ENCODE peak calls at places on chromosomes 11 and 22, in ten cellular contexts. T is mesendoderm, L is thoracic aorta, F is HCT116, Q is psoas muscle, P is A673, W is left ventricle myocardium inferior, N is adrenal gland, J is stomach, H is heart left ventricle. A is an unnamed sample. For H3K4me1 and H3K36me3, the result is how much of the 10 kb centered on the place peaks cover.

GRCh38 chr11:92322225-92322624 is 97.6 kb downstream of the FAT3 start:
- DNase-seq in T (no peak), F (no peak), N (no peak), Q (no peak), J (no peak), P (no peak), W (no peak), H (no peak), L (no peak), A (no peak)

GRCh38 chr11:102347526-102348331 is 715 bp downstream of the BIRC2 start:
- DNase-seq in N (peak), T (peak), H (peak), F (no peak), J (no peak), Q (no peak), P (peak), L (no peak), W (no peak), A (peak)

GRCh38 chr22:49947296-49947622 is 13.3 kb upstream of the PIM3 start:
- DNase-seq in N (no peak), T (no peak), L (no peak), J (no peak), F (no peak), Q (no peak), W (no peak), P (no peak), H (no peak), A (no peak)

GRCh38 chr11:326842-327580 is 6.4 kb upstream of the IFITM3 start:
- DNase-seq in H (peak), T (no peak), J (peak), P (no peak), W (peak), F (no peak), N (peak), Q (peak), L (peak), A (no peak)

GRCh38 chr22:47105085-47105484 is 342.6 kb downstream of the TBC1D22A start:
- DNase-seq in L (no peak), T (no peak), J (no peak), P (no peak), F (no peak), Q (no peak), H (no peak), W (no peak), N (no peak), A (no peak)

GRCh38 chr22:42026705-42027104 is 28.1 kb downstream of the WBP2NL start:
- DNase-seq in N (no peak), W (no peak), L (no peak), H (no peak), T (no peak), J (no peak), P (no peak), Q (no peak), F (no peak), A (no peak)

GRCh38 chr22:36386900-36387663 is 685 bp downstream of the MYH9 start:
- DNase-seq in J (peak), H (peak), F (no peak), W (peak), Q (peak), P (no peak), L (no peak), N (peak), T (no peak), A (no peak)

GRCh38 chr11:418343-419247 is 3.8 kb upstream of the SIGIRR start:
- DNase-seq in N (no peak), J (no peak), F (no peak), W (no peak), P (no peak), L (no peak), Q (no peak), H (peak), T (no peak), A (no peak)

GRCh38 chr22:41021039-41021654 is 70.0 kb downstream of the RBX1 start:
- DNase-seq in P (peak), H (no peak), F (no peak), T (peak), W (peak), L (no peak), Q (peak), J (no peak), N (no peak), A (no peak)

GRCh38 chr22:37244114-37244921 is at the start of gene RAC2:
- DNase-seq in J (peak), L (no peak), H (peak), T (peak), F (peak), P (peak), Q (peak), N (peak), W (peak), A (no peak)

GRCh38 chr11:71580057-71581003 is 2.3 kb downstream of the KRTAP5-11 start:
- DNase-seq in L (no peak), Q (no peak), H (peak), N (peak), P (peak), T (peak), J (peak), W (peak), F (peak), A (peak)

GRCh38 chr11:74000770-74001169 is 8.1 kb downstream of the UCP3 start:
- DNase-seq in N (no peak), W (no peak), P (no peak), T (no peak), F (no peak), L (no peak), Q (no peak), H (no peak), J (no peak), A (no peak)

GRCh38 chr11:92453055-92453454 is 228.4 kb downstream of the FAT3 start:
- DNase-seq in F (no peak), P (peak), Q (no peak), W (no peak), H (no peak), J (no peak), L (no peak), N (no peak), T (no peak), A (no peak)

GRCh38 chr22:43796567-43796966 is 15.5 kb downstream of the EFCAB6 start:
- DNase-seq in H (no peak), T (peak), W (no peak), L (no peak), P (peak), J (no peak), Q (no peak), F (peak), N (no peak), A (no peak)

DNA sequence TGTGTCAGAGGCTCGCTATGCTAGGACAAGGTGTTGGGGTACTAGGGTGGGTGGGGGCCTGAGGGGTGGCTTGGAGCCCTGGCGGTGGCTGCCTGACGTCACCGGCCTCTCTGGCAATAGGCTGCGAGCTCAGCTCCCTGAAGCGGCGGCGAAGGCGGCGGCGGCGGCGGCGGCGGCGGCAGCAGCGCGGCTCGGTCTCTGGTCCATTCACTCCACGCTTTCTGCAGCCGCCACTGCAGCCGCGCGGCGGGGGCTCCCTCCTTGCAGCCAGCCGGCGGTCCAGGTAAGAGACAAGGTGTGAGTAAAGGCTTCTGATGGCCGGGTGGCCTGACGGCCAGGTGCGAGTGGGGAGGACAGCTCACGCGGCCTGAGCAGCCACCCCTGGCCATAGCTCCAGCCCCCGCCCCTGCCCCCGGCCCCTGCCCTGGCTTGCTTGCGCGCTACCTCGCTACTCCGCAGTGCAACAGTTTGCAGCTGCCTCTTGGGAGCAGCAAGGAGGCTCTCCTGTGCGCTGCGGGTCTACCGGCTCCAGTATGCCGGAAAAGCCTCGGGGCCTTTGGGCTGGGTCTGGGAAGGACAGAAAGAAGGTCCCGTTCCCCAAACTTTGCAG is at the start of gene C11orf87:
- DNase-seq in L (no peak), J (no peak), N (no peak), Q (no peak), T (peak), P (no peak), H (no peak), W (no peak), F (no peak), A (no peak)
- H3K4me3 ChIP-seq in L (peak), J (peak), N (peak), Q (peak), T (peak), P (peak), H (peak), W (peak), F (no peak), A (no peak)

GRCh38 chr22:35132568-35132967 is 66.6 kb downstream of the ISX start:
- DNase-seq in P (no peak), W (no peak), H (no peak), F (no peak), T (no peak), J (no peak), N (no peak), L (no peak), Q (no peak), A (no peak)
- H3K4me1 ChIP-seq in P (under half), W (under half), H (under half), F (under half), T (under half), J (under half), N (under half), L (under half), Q (under half), A (under half)

DNA sequence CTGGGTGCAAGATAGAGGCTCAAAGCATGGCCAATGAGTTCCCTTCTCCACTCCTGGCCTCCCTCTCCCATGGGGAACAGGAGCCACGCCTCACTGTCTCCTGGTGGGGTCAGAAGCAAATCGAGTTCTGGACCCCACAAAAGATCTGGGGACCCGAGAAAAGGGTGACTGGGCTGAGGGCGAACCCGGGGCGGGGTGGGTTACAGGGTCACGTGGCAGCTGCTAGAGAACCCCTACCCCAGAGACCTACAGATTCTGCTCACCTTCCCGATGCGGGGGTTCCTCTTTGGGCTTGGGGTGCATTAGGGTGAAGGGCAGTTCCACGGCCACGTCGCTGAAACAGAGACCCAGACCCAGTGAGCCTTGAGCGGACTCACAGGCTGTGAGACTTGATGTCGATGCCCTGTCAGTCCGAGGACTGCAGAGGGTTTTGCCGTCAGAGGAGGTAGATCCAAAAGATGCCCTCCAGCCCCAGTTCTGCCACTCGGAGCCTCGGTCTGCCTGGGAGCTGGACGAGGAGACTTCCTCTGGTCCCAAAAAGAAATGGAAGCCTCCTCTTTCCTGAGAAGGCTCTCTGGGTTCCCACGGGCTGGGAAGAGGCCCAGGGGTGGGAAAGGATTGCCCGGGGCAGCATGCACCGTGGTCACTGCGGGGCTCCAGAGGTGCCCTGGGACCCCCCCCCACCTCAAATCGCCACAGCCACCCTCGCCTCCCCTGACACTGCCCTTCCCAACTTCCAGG is 28.2 kb downstream of the TPBGL start:
- DNase-seq in W (no peak), F (no peak), L (no peak), T (no peak), P (no peak), N (no peak), Q (peak), J (no peak), H (no peak), A (no peak)
- H3K36me3 ChIP-seq in W (half or more), F (under half), L (under half), T (under half), P (under half), N (under half), Q (under half), J (half or more), H (under half), A (under half)

DNA sequence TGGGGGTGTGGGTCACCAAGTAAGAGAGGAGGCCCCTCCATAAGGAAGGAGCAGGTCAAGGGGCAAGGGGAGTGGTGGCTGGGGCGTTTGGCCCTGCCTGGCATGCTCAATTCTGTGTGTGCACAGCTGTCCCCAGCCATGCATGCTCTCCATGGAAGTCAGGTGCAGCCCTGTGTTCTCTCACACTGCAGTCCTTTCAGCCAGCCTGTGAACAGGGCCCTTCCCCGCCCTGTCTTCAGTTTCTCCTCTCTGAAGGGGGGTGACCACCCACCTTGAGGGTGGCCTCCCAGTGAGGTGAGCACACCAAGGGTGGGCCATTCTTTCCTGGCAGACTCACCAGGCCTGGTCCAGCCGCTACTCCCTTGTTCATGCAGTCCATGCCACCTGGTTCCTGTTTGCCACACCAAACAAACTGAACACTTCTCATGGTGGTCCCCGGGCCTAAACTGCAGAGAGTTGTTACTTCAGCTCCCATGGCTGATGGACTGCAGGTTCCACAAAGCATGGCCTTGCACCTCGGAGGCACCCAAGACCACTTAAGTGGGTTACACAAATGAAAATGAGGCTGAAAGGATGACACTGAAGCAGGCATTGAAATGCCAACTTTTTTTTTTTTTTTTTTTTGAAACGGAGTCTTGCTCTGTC is 1.7 kb upstream of the CHCHD10 start:
- DNase-seq in W (no peak), F (no peak), N (no peak), P (no peak), T (no peak), J (no peak), H (no peak), Q (no peak), L (no peak), A (no peak)
- H3K4me3 ChIP-seq in W (no peak), F (no peak), N (no peak), P (no peak), T (no peak), J (no peak), H (no peak), Q (no peak), L (no peak), A (no peak)

DNA sequence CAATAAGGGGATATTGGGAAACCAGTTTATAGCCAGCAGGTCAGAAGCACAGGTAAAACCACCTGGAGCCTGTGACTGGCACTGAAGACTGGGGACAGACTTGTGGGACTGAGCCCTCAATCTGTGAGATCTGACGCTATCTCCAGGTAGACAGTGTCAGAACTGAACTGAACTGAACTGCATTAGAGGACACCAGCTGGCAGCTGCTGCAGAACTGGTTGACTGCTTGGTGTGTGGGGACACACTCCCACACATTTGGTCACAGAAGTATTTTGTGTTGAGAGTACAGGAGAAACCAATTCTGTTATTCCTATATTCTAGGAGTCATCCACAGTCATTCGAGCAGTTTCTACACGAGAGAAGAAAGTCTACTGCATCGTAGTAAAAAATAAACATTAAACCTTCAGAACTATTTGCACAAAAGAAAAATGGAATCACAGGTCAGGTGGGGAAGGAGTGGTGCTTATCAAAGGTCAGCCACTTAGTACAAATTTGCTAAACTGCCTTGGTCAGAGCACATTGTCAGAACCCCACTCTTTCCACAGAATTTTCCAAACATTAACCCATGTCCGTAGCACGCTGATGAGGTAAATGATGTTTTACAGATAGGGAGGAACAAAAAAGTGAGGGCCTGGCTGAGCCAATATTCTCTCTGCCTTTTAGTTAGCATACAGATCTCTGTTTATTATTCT is 77.2 kb downstream of the SIK3 start:
- DNase-seq in P (no peak), W (no peak), F (no peak), N (no peak), Q (no peak), T (no peak), L (no peak), H (no peak), J (no peak), A (no peak)
- H3K4me1 ChIP-seq in P (half or more), W (half or more), F (under half), N (under half), Q (under half), T (under half), L (under half), H (under half), J (under half), A (under half)

GRCh38 chr11:65968600-65969482 is 7.3 kb downstream of the SART1 start:
- DNase-seq in T (peak), F (no peak), Q (no peak), L (no peak), N (no peak), H (no peak), P (no peak), J (no peak), W (no peak), A (no peak)
- H3K36me3 ChIP-seq in T (under half), F (half or more), Q (half or more), L (half or more), N (under half), H (half or more), P (half or more), J (half or more), W (half or more), A (half or more)

DNA sequence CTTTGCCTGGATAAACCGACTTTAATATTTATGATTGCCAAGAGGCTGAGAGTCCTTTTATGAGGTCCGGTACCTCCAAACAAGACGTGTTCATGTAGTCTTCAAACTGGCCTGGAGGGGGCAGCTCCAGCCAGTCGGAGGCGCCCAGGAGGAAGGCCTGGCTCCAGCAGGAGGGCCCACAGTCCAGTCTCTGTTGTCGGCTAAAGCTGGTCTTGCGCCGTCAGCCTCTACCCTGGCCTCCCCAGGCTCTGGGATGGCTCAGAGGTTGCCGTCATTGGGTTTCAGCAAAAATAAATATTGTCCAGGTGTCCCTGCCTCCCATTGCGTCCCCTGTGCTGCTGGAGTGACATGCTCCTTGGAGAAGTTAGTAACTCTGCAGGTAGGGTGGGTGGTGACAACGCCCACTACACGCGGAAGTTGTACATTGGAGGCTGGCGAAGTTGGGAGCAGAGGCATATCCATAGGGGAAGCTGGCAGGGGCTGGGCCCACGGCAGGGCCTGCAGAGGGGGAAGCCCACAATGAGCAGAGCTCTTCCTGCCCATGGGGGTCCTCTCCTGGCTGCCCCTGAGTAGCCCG is 1.0 kb upstream of the SLC25A1 start:
- DNase-seq in H (peak), T (peak), L (no peak), Q (peak), N (peak), W (peak), J (peak), F (peak), P (peak), A (peak)
- H3K4me3 ChIP-seq in H (peak), T (peak), L (peak), Q (peak), N (peak), W (peak), J (peak), F (peak), P (peak), A (peak)

GRCh38 chr11:116126540-116126939 is 622.3 kb upstream of the CADM1 start:
- DNase-seq in T (no peak), N (no peak), H (no peak), J (no peak), L (no peak), W (no peak), Q (no peak), P (no peak), F (no peak), A (no peak)

GRCh38 chr11:116122697-116123472 is 618.7 kb upstream of the CADM1 start:
- DNase-seq in Q (no peak), W (no peak), J (no peak), N (no peak), L (no peak), T (no peak), P (no peak), H (no peak), F (no peak), A (no peak)

GRCh38 chr11:116119158-116119557 is 614.9 kb upstream of the CADM1 start:
- DNase-seq in L (no peak), W (no peak), J (no peak), N (no peak), T (no peak), P (no peak), Q (no peak), H (no peak), F (no peak), A (no peak)

GRCh38 chr11:116124916-116125714 is 620.9 kb upstream of the CADM1 start:
- DNase-seq in P (no peak), J (no peak), T (no peak), W (no peak), L (no peak), N (no peak), H (no peak), F (no peak), Q (no peak), A (no peak)

GRCh38 chr11:116123739-116124138 is 619.5 kb upstream of the CADM1 start:
- DNase-seq in Q (no peak), J (no peak), H (no peak), L (no peak), F (no peak), T (no peak), P (no peak), N (no peak), W (no peak), A (no peak)
- H3K4me1 ChIP-seq in Q (under half), J (under half), H (under half), L (under half), F (under half), T (under half), P (under half), N (under half), W (under half), A (under half)

GRCh38 chr22:24576793-24577192 is 16.1 kb downstream of the LRRC75B start:
- DNase-seq in P (no peak), H (no peak), L (no peak), T (no peak), Q (no peak), J (no peak), W (no peak), F (no peak), N (no peak), A (no peak)

GRCh38 chr22:24566899-24567511 is 11.2 kb downstream of the SNRPD3 start:
- DNase-seq in J (no peak), T (no peak), F (no peak), Q (no peak), W (no peak), L (no peak), H (no peak), N (no peak), P (no peak), A (no peak)

GRCh38 chr22:24567668-24568067 is 11.9 kb downstream of the SNRPD3 start:
- DNase-seq in Q (no peak), N (no peak), T (no peak), F (no peak), J (no peak), W (no peak), P (no peak), L (no peak), H (no peak), A (no peak)

DNA sequence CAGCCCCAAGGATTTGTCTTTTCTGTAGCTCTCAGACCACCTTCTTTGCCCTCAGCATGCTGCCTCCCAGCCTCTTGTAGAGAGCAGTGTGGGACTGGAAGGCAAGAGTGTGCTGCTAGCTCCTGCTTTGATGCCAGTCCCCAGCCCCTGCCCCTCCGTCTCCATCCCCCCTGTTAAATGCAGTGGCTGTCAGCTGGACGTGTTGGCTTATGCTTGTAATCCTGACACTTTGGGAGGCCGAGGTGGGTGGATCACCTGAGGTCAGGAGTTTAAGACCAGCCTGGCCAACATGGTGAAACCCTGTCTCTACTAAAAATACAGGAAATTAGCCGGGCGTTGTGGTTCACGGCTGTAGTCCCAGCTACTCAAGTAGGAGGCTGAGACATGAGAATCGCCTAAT is 15.5 kb downstream of the SNRPD3 start:
- DNase-seq in H (no peak), Q (no peak), J (no peak), L (no peak), W (no peak), F (no peak), T (no peak), P (no peak), N (no peak), A (no peak)
- H3K36me3 ChIP-seq in H (half or more), Q (half or more), J (half or more), L (under half), W (half or more), F (half or more), T (under half), P (half or more), N (under half), A (half or more)